ENCODE peak calls at places on chromosomes 4 and X, in nine cellular contexts. One of them, this sample, is unnamed.

GRCh38 chr4:5368426-5368825 is 317.1 kb downstream of the STK32B start:
- DNase-seq in OCI-LY7: no peak
- DNase-seq in neural progenitor cell: no peak
- DNase-seq in GM23248: no peak
- DNase-seq in hepatocyte: no peak
- DNase-seq in HCT116: no peak
- DNase-seq in GM23338: no peak
- DNase-seq in MM.1S: no peak
- DNase-seq in SK-N-SH: no peak
- DNase-seq in this sample: no peak

GRCh38 chrX:122641826-122642225 is 542.3 kb upstream of the GRIA3 start:
- DNase-seq in GM23248: peak; percentile 29
- DNase-seq in GM23338: no peak
- DNase-seq in OCI-LY7: no peak
- DNase-seq in MM.1S: no peak
- DNase-seq in HCT116: no peak
- DNase-seq in neural progenitor cell: no peak
- DNase-seq in hepatocyte: no peak
- DNase-seq in SK-N-SH: no peak
- DNase-seq in this sample: no peak

GRCh38 chr4:152935138-152935537 is 985 bp upstream of the FHDC1 start:
- DNase-seq in GM23338: peak; percentile 86
- DNase-seq in GM23248: no peak
- DNase-seq in neural progenitor cell: peak; percentile 76
- DNase-seq in hepatocyte: peak; percentile 62
- DNase-seq in SK-N-SH: no peak
- DNase-seq in OCI-LY7: no peak
- DNase-seq in MM.1S: peak; percentile 61
- DNase-seq in HCT116: peak; percentile 16
- DNase-seq in this sample: peak; percentile 32

GRCh38 chrX:85052636-85053343 is 49.1 kb downstream of the APOOL start:
- DNase-seq in HCT116: peak; percentile 15
- DNase-seq in GM23338: no peak
- DNase-seq in OCI-LY7: peak; percentile 1
- DNase-seq in GM23248: peak; percentile 79
- DNase-seq in neural progenitor cell: no peak
- DNase-seq in MM.1S: no peak
- DNase-seq in SK-N-SH: no peak
- DNase-seq in hepatocyte: no peak
- DNase-seq in this sample: peak; percentile 68

GRCh38 chr4:183099537-183100297 is 660 bp downstream of the WWC2 start:
- DNase-seq in SK-N-SH: no peak
- DNase-seq in GM23338: peak; percentile 89
- DNase-seq in OCI-LY7: no peak
- DNase-seq in GM23248: peak; percentile 56
- DNase-seq in MM.1S: peak; percentile 16
- DNase-seq in hepatocyte: peak; percentile 73
- DNase-seq in HCT116: no peak
- DNase-seq in neural progenitor cell: peak; percentile 83
- DNase-seq in this sample: peak; percentile 31

GRCh38 chr4:602559-602942 is 22.8 kb upstream of the PDE6B start:
- DNase-seq in OCI-LY7: peak; percentile 55
- DNase-seq in SK-N-SH: peak; percentile 79
- DNase-seq in GM23248: peak; percentile 28
- DNase-seq in neural progenitor cell: peak; percentile 88
- DNase-seq in hepatocyte: peak; percentile 79
- DNase-seq in GM23338: peak; percentile 96
- DNase-seq in HCT116: peak; percentile 60
- DNase-seq in MM.1S: no peak
- DNase-seq in this sample: peak; percentile 80

GRCh38 chr4:123284166-123284565 is 112.4 kb upstream of the SPRY1 start:
- DNase-seq in hepatocyte: no peak
- DNase-seq in neural progenitor cell: no peak
- DNase-seq in GM23338: no peak
- DNase-seq in OCI-LY7: no peak
- DNase-seq in SK-N-SH: peak; percentile 9
- DNase-seq in GM23248: no peak
- DNase-seq in HCT116: no peak
- DNase-seq in MM.1S: no peak
- DNase-seq in this sample: no peak

GRCh38 chr4:147773261-147774184 is 41.6 kb downstream of the ARHGAP10 start:
- DNase-seq in OCI-LY7: no peak
- DNase-seq in HCT116: no peak
- DNase-seq in hepatocyte: no peak
- DNase-seq in SK-N-SH: no peak
- DNase-seq in MM.1S: no peak
- DNase-seq in GM23338: no peak
- DNase-seq in GM23248: peak; percentile 55
- DNase-seq in neural progenitor cell: no peak
- DNase-seq in this sample: peak; percentile 39

GRCh38 chrX:23344208-23344903 is 9.7 kb downstream of the PTCHD1 start:
- DNase-seq in HCT116: no peak
- DNase-seq in OCI-LY7: no peak
- DNase-seq in hepatocyte: peak; percentile 18
- DNase-seq in neural progenitor cell: no peak
- DNase-seq in SK-N-SH: no peak
- DNase-seq in GM23248: no peak
- DNase-seq in GM23338: peak; percentile 8
- DNase-seq in MM.1S: no peak
- DNase-seq in this sample: peak; percentile 62

GRCh38 chr4:107600456-107600855 is 119.6 kb downstream of the PAPSS1 start:
- DNase-seq in GM23248: peak; percentile 63
- DNase-seq in hepatocyte: no peak
- DNase-seq in OCI-LY7: no peak
- DNase-seq in MM.1S: no peak
- DNase-seq in HCT116: no peak
- DNase-seq in neural progenitor cell: no peak
- DNase-seq in SK-N-SH: no peak
- DNase-seq in GM23338: peak; percentile 11
- DNase-seq in this sample: no peak

GRCh38 chr4:176303938-176304337 is 15.8 kb upstream of the SPCS3 start:
- DNase-seq in MM.1S: no peak
- DNase-seq in SK-N-SH: no peak
- DNase-seq in hepatocyte: no peak
- DNase-seq in GM23338: peak; percentile 79
- DNase-seq in GM23248: no peak
- DNase-seq in OCI-LY7: no peak
- DNase-seq in HCT116: no peak
- DNase-seq in neural progenitor cell: no peak
- DNase-seq in this sample: no peak
- TF ChIP-seq EZH2phosphoT487 in MM.1S: no peak
- TF ChIP-seq EZH2phosphoT487 in SK-N-SH: no peak
- TF ChIP-seq EZH2phosphoT487 in hepatocyte: no peak
- TF ChIP-seq EZH2phosphoT487 in GM23338: no peak
- TF ChIP-seq EZH2phosphoT487 in GM23248: no peak
- TF ChIP-seq EZH2phosphoT487 in OCI-LY7: no peak
- TF ChIP-seq EZH2phosphoT487 in HCT116: no peak
- TF ChIP-seq EZH2phosphoT487 in neural progenitor cell: no peak
- TF ChIP-seq EZH2phosphoT487 in this sample: no peak

DNA sequence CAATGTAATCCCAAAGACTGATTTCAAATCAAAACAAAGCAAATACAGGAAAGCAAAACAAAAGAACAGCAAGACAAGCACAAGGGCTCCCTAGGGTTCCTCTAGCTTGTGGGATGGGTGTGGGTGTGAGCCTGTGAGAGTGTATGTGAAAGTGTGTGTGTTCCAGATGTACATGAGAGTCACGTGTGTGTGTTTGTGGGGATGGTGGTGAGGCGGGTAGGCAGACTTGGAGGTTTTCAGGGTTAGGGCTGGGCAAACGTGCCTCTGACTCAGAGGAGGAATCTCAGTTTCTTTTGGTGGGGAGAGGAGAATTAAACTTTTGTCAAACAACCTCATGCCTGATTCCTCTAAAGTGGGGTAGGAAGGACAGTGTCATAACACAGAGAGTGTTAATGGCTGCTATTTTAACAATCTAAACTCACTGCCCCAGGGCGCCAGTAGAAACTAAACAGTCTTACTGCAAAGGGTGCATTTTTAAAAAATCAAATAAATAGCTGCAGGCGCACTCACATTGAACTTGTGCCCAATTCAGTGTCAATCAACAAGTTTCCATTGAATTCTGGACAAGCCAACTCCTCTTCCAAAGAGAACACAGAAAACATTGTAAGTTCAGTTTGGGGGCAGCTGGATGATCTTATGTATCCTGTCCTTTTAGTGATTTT is 51.8 kb downstream of the CHRDL1 start:
- DNase-seq in hepatocyte: no peak
- DNase-seq in neural progenitor cell: no peak
- DNase-seq in SK-N-SH: no peak
- DNase-seq in GM23248: peak; percentile 47
- DNase-seq in HCT116: no peak
- DNase-seq in MM.1S: peak; percentile 9
- DNase-seq in OCI-LY7: no peak
- DNase-seq in GM23338: no peak
- DNase-seq in this sample: no peak
- TF ChIP-seq EZH2phosphoT487 in hepatocyte: no peak
- TF ChIP-seq EZH2phosphoT487 in neural progenitor cell: no peak
- TF ChIP-seq EZH2phosphoT487 in SK-N-SH: no peak
- TF ChIP-seq EZH2phosphoT487 in GM23248: no peak
- TF ChIP-seq EZH2phosphoT487 in HCT116: no peak
- TF ChIP-seq EZH2phosphoT487 in MM.1S: no peak
- TF ChIP-seq EZH2phosphoT487 in OCI-LY7: no peak
- TF ChIP-seq EZH2phosphoT487 in GM23338: no peak
- TF ChIP-seq EZH2phosphoT487 in this sample: no peak

GRCh38 chrX:67582436-67582835 is 38.6 kb downstream of the AR start:
- DNase-seq in hepatocyte: no peak
- DNase-seq in GM23248: peak; percentile 24
- DNase-seq in neural progenitor cell: no peak
- DNase-seq in MM.1S: no peak
- DNase-seq in HCT116: no peak
- DNase-seq in SK-N-SH: no peak
- DNase-seq in OCI-LY7: no peak
- DNase-seq in GM23338: no peak
- DNase-seq in this sample: no peak
- TF ChIP-seq EZH2phosphoT487 in hepatocyte: no peak
- TF ChIP-seq EZH2phosphoT487 in GM23248: no peak
- TF ChIP-seq EZH2phosphoT487 in neural progenitor cell: no peak
- TF ChIP-seq EZH2phosphoT487 in MM.1S: no peak
- TF ChIP-seq EZH2phosphoT487 in HCT116: no peak
- TF ChIP-seq EZH2phosphoT487 in SK-N-SH: no peak
- TF ChIP-seq EZH2phosphoT487 in OCI-LY7: no peak
- TF ChIP-seq EZH2phosphoT487 in GM23338: no peak
- TF ChIP-seq EZH2phosphoT487 in this sample: no peak

GRCh38 chrX:39327255-39327654 is 526.0 kb downstream of the MID1IP1 start:
- DNase-seq in OCI-LY7: no peak
- DNase-seq in GM23248: no peak
- DNase-seq in hepatocyte: no peak
- DNase-seq in MM.1S: no peak
- DNase-seq in SK-N-SH: no peak
- DNase-seq in neural progenitor cell: no peak
- DNase-seq in HCT116: no peak
- DNase-seq in GM23338: no peak
- DNase-seq in this sample: no peak

GRCh38 chrX:39327705-39328104 is 526.4 kb downstream of the MID1IP1 start:
- DNase-seq in hepatocyte: no peak
- DNase-seq in GM23248: no peak
- DNase-seq in HCT116: no peak
- DNase-seq in GM23338: no peak
- DNase-seq in SK-N-SH: no peak
- DNase-seq in MM.1S: no peak
- DNase-seq in OCI-LY7: no peak
- DNase-seq in neural progenitor cell: no peak
- DNase-seq in this sample: no peak

GRCh38 chrX:39320165-39320564 is 518.9 kb downstream of the MID1IP1 start:
- DNase-seq in hepatocyte: no peak
- DNase-seq in neural progenitor cell: no peak
- DNase-seq in SK-N-SH: no peak
- DNase-seq in OCI-LY7: no peak
- DNase-seq in HCT116: no peak
- DNase-seq in GM23248: no peak
- DNase-seq in MM.1S: no peak
- DNase-seq in GM23338: no peak
- DNase-seq in this sample: no peak

GRCh38 chrX:39328661-39329060 is 527.4 kb downstream of the MID1IP1 start:
- DNase-seq in SK-N-SH: no peak
- DNase-seq in MM.1S: no peak
- DNase-seq in neural progenitor cell: no peak
- DNase-seq in GM23248: no peak
- DNase-seq in GM23338: no peak
- DNase-seq in hepatocyte: no peak
- DNase-seq in HCT116: no peak
- DNase-seq in OCI-LY7: no peak
- DNase-seq in this sample: no peak

GRCh38 chrX:39324233-39324632 is 523.0 kb downstream of the MID1IP1 start:
- DNase-seq in SK-N-SH: peak; percentile 6
- DNase-seq in hepatocyte: no peak
- DNase-seq in HCT116: no peak
- DNase-seq in GM23338: no peak
- DNase-seq in OCI-LY7: no peak
- DNase-seq in GM23248: no peak
- DNase-seq in neural progenitor cell: no peak
- DNase-seq in MM.1S: no peak
- DNase-seq in this sample: no peak
- TF ChIP-seq EZH2phosphoT487 in SK-N-SH: no peak
- TF ChIP-seq EZH2phosphoT487 in hepatocyte: no peak
- TF ChIP-seq EZH2phosphoT487 in HCT116: no peak
- TF ChIP-seq EZH2phosphoT487 in GM23338: no peak
- TF ChIP-seq EZH2phosphoT487 in OCI-LY7: no peak
- TF ChIP-seq EZH2phosphoT487 in GM23248: no peak
- TF ChIP-seq EZH2phosphoT487 in neural progenitor cell: no peak
- TF ChIP-seq EZH2phosphoT487 in MM.1S: no peak
- TF ChIP-seq EZH2phosphoT487 in this sample: no peak

DNA sequence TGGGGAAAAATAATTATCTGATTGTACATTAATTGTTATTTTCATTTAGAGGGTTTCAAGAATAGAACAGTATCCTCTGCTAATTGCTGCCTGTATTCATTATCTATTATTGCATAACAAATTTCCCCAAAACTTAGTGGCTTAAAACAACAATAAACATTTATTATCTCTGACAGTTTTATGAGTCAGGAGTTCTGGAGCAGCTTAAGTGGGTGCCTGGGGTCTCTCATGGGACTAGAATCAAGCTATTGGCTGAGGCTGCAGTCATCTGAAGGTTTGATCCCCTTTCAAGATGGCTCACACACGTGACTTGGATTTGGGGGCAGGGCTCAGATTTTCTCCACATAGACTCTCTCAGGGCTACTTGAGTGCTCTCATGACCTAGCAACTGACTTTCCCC is 98.1 kb upstream of the JADE1 start:
- DNase-seq in hepatocyte: no peak
- DNase-seq in GM23248: no peak
- DNase-seq in HCT116: no peak
- DNase-seq in GM23338: no peak
- DNase-seq in MM.1S: no peak
- DNase-seq in SK-N-SH: peak; percentile 19
- DNase-seq in neural progenitor cell: no peak
- DNase-seq in OCI-LY7: no peak
- DNase-seq in this sample: no peak
- TF ChIP-seq EZH2phosphoT487 in hepatocyte: no peak
- TF ChIP-seq EZH2phosphoT487 in GM23248: no peak
- TF ChIP-seq EZH2phosphoT487 in HCT116: no peak
- TF ChIP-seq EZH2phosphoT487 in GM23338: no peak
- TF ChIP-seq EZH2phosphoT487 in MM.1S: no peak
- TF ChIP-seq EZH2phosphoT487 in SK-N-SH: no peak
- TF ChIP-seq EZH2phosphoT487 in neural progenitor cell: no peak
- TF ChIP-seq EZH2phosphoT487 in OCI-LY7: no peak
- TF ChIP-seq EZH2phosphoT487 in this sample: no peak

GRCh38 chrX:3960952-3961351 is 247.5 kb upstream of the PRKX start:
- DNase-seq in neural progenitor cell: no peak
- DNase-seq in GM23248: no peak
- DNase-seq in GM23338: no peak
- DNase-seq in OCI-LY7: no peak
- DNase-seq in HCT116: no peak
- DNase-seq in MM.1S: no peak
- DNase-seq in SK-N-SH: no peak
- DNase-seq in hepatocyte: no peak
- DNase-seq in this sample: no peak
- TF ChIP-seq EZH2phosphoT487 in neural progenitor cell: no peak
- TF ChIP-seq EZH2phosphoT487 in GM23248: no peak
- TF ChIP-seq EZH2phosphoT487 in GM23338: no peak
- TF ChIP-seq EZH2phosphoT487 in OCI-LY7: no peak
- TF ChIP-seq EZH2phosphoT487 in HCT116: no peak
- TF ChIP-seq EZH2phosphoT487 in MM.1S: no peak
- TF ChIP-seq EZH2phosphoT487 in SK-N-SH: no peak
- TF ChIP-seq EZH2phosphoT487 in hepatocyte: no peak
- TF ChIP-seq EZH2phosphoT487 in this sample: no peak

This sample was measured in PC-3.